ENCODE peak calls at places on chromosomes 7 and 10, in five cellular contexts. P is left cardiac atrium, Y is HTR-8/SVneo, R is spleen, O is amniotic stem cell. X is an unnamed sample.

GRCh38 chr10:100775346-100775745 is 30.0 kb downstream of the PAX2 start:
- DNase-seq in P (peak), Y (no peak), R (no peak), O (no peak), X (peak)

GRCh38 chr10:130969700-130970099 is 341.8 kb downstream of the TCERG1L start:
- DNase-seq in P (no peak), Y (no peak), R (no peak), O (no peak), X (no peak)

GRCh38 chr10:112115781-112116385 is 67.7 kb downstream of the GPAM start:
- DNase-seq in P (no peak), Y (peak), R (no peak), O (peak), X (no peak)

GRCh38 chr7:32316831-32317230 is 173.3 kb downstream of the LSM5 start:
- DNase-seq in P (no peak), Y (no peak), R (no peak), O (no peak), X (no peak)

GRCh38 chr7:151076863-151077704 is 3.5 kb downstream of the FASTK start:
- DNase-seq in P (no peak), Y (no peak), R (peak), O (no peak), X (peak)

GRCh38 chr10:116300477-116301034 is 23.7 kb upstream of the CCDC172 start:
- DNase-seq in P (no peak), Y (no peak), R (no peak), O (no peak), X (no peak)

GRCh38 chr7:18693401-18693800 is 197.9 kb downstream of the HDAC9 start:
- DNase-seq in P (no peak), Y (peak), R (no peak), O (peak), X (no peak)

GRCh38 chr7:114865564-114865963 is 56.3 kb upstream of the MDFIC start:
- DNase-seq in P (peak), Y (no peak), R (peak), O (peak), X (no peak)

GRCh38 chr10:79322616-79323566 is 24.4 kb upstream of the PPIF start:
- DNase-seq in P (peak), Y (peak), R (peak), O (peak), X (peak)

GRCh38 chr10:15123749-15124184 is 26.6 kb downstream of the RPP38 start:
- DNase-seq in P (no peak), Y (peak), R (no peak), O (peak), X (no peak)

GRCh38 chr7:128705891-128706333 is 33.2 kb upstream of the CALU start:
- DNase-seq in P (no peak), Y (no peak), R (no peak), O (peak), X (no peak)